ENCODE peak calls at places on chromosomes 3 and 15, in five cellular contexts. E is NT2/D1, X is GM23338, V is endothelial cell of umbilical vein, J is hepatocyte. Q is an unnamed sample.

GRCh38 chr3:66885326-66886000 is 112.6 kb upstream of the KBTBD8 start:
- DNase-seq in E (peak; percentile 66), X (peak; percentile 52), V (no peak), J (peak; percentile 51), Q (no peak)

GRCh38 chr15:101619615-101619865 is 32.6 kb downstream of the TM2D3 start:
- DNase-seq in E (no peak), X (no peak), V (no peak), J (no peak), Q (no peak)

GRCh38 chr15:40295870-40296560 is 11.7 kb downstream of the PLCB2 start:
- DNase-seq in E (no peak), X (no peak), V (no peak), J (no peak), Q (no peak)

GRCh38 chr3:136068708-136069107 is 103.2 kb downstream of the PPP2R3A start:
- DNase-seq in E (no peak), X (no peak), V (no peak), J (no peak), Q (no peak)

GRCh38 chr3:128322030-128323022 is 144.4 kb downstream of the DNAJB8 start:
- DNase-seq in E (peak; percentile 57), X (peak; percentile 79), V (peak; percentile 42), J (no peak), Q (peak; percentile 43)

GRCh38 chr15:93523490-93523889 is 434.5 kb upstream of the RGMA start:
- DNase-seq in E (no peak), X (no peak), V (no peak), J (no peak), Q (no peak)

GRCh38 chr3:190053919-190054672 is 66.6 kb downstream of the P3H2 start:
- DNase-seq in E (no peak), X (no peak), V (peak; percentile 34), J (peak; percentile 39), Q (no peak)

GRCh38 chr15:55530861-55531313 is 22.9 kb upstream of the DNAAF4 start:
- DNase-seq in E (no peak), X (no peak), V (no peak), J (peak; percentile 23), Q (no peak)

GRCh38 chr15:41160639-41161315 is 44.7 kb upstream of the INO80 start:
- DNase-seq in E (no peak), X (no peak), V (no peak), J (no peak), Q (no peak)

GRCh38 chr3:185207931-185208746 is 45.7 kb downstream of the EHHADH start:
- DNase-seq in E (no peak), X (no peak), V (no peak), J (no peak), Q (no peak)

GRCh38 chr3:143668385-143668784 is 179.9 kb downstream of the SLC9A9 start:
- DNase-seq in E (no peak), X (no peak), V (no peak), J (no peak), Q (no peak)

GRCh38 chr15:75161788-75162414 is 39.8 kb upstream of the C15orf39 start:
- DNase-seq in E (no peak), X (no peak), V (no peak), J (peak; percentile 70), Q (no peak)

GRCh38 chr3:110749006-110749405 is 322.6 kb upstream of the NECTIN3 start:
- DNase-seq in E (no peak), X (peak; percentile 32), V (no peak), J (no peak), Q (no peak)

GRCh38 chr15:49154359-49154758 is 1.0 kb downstream of the COPS2 start:
- DNase-seq in E (no peak), X (no peak), V (no peak), J (no peak), Q (no peak)
- H3K4me3 ChIP-seq in E (peak overlapping the region; percentile 97), X (peak overlapping the region; percentile 82), V (peak overlapping the region; percentile 37), J (peak overlapping the region; percentile 73), Q (peak overlapping the region; percentile 82)

DNA sequence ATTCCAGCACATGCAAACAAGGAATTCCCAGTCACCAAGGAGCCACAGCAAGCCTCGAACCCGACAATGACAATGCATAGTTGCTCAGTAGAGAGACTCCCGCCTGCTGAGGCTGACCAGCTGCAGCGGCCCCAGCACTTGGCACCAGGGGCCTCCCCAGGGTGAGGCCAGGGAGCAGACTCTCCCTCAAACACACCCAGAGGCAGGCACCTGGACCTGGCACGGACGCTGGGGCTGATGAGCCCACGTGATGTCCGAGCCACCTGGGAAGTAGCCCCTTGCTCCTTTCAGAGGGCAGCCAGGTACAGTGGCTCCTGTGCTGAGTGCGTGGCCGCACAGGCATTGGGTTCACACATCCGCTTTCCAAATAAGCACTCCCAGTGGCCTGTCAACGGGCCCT is 315.9 kb upstream of the TGFBR2 start:
- DNase-seq in E (no peak), X (no peak), V (no peak), J (no peak), Q (no peak)
- H3K4me1 ChIP-seq in E (no peaks in the 10 kb centered on the region), X (peaks cover 15% of the 10 kb centered on the region), V (peaks cover 81% of the 10 kb centered on the region), J (peaks cover 15% of the 10 kb centered on the region), Q (no peaks in the 10 kb centered on the region)

GRCh38 chr3:114872056-114872455 is 275.0 kb downstream of the ZBTB20 start:
- DNase-seq in E (no peak), X (no peak), V (no peak), J (no peak), Q (no peak)
- H3K4me3 ChIP-seq in E (no peak overlapping the region), X (no peak overlapping the region), V (no peak overlapping the region), J (no peak overlapping the region), Q (no peak overlapping the region)

GRCh38 chr15:73633111-73633990 is at the start of gene NPTN:
- DNase-seq in E (peak; percentile 97), X (peak; percentile 98), V (peak; percentile 99), J (peak; percentile 100), Q (peak; percentile 98)

GRCh38 chr15:73633991-73634495 is 854 bp upstream of the NPTN start:
- DNase-seq in E (no peak), X (no peak), V (peak; percentile 26), J (peak; percentile 60), Q (no peak)

GRCh38 chr15:73632670-73633058 is 525 bp downstream of the NPTN start:
- DNase-seq in E (no peak), X (peak; percentile 32), V (no peak), J (no peak), Q (no peak)

GRCh38 chr15:73630796-73631471 is 2.3 kb downstream of the NPTN start:
- DNase-seq in E (no peak), X (no peak), V (peak; percentile 36), J (peak; percentile 13), Q (no peak)

GRCh38 chr15:73631915-73632669 is 1.1 kb downstream of the NPTN start:
- DNase-seq in E (no peak), X (peak; percentile 52), V (peak; percentile 29), J (peak; percentile 57), Q (peak; percentile 34)
- H3K4me1 ChIP-seq in E (no peaks in the 10 kb centered on the region), X (peaks cover 45% of the 10 kb centered on the region), V (peaks cover 31% of the 10 kb centered on the region), J (peaks cover 39% of the 10 kb centered on the region), Q (peaks cover 4% of the 10 kb centered on the region)

Q was measured in small intestine.